ENCODE peak calls at places on chromosomes 6 and 20, in nine cellular contexts. J is midbrain, P is ureter, R is EL, Y is brain microvascular endothelial cell, G is tibial artery, N is KBM-7, E is NCI-H1105 treated with DMSO at 0.1 percent for 48 hours, H is iris pigment epithelial cell. A is an unnamed sample.

GRCh38 chr6:159691963-159692287 is 1.1 kb downstream of the SOD2 start:
- DNase-seq in J (no peak), P (no peak), R (no peak), Y (no peak), G (no peak), N (peak), E (peak), H (no peak), A (no peak)

GRCh38 chr6:152130441-152130840 is 323.0 kb downstream of the ESR1 start:
- DNase-seq in J (no peak), P (no peak), R (no peak), Y (no peak), G (no peak), N (no peak), E (no peak), H (peak), A (no peak)

GRCh38 chr6:109373333-109373732 is 8.9 kb downstream of the CD164 start:
- DNase-seq in J (no peak), P (no peak), R (no peak), Y (no peak), G (no peak), N (no peak), E (no peak), H (no peak), A (no peak)

GRCh38 chr6:11767458-11767857 is 11.1 kb downstream of the ADTRP start:
- DNase-seq in J (no peak), P (no peak), R (no peak), Y (no peak), G (no peak), N (no peak), E (no peak), H (no peak), A (no peak)

GRCh38 chr6:132725471-132725870 is 11.6 kb upstream of the VNN1 start:
- DNase-seq in J (no peak), P (no peak), R (no peak), Y (no peak), G (no peak), N (no peak), E (no peak), H (no peak), A (no peak)

GRCh38 chr6:156980515-156980914 is 203.3 kb downstream of the ARID1B start:
- DNase-seq in J (no peak), P (no peak), R (no peak), Y (no peak), G (no peak), N (no peak), E (peak), H (no peak), A (no peak)

GRCh38 chr6:31794294-31794865 is 1.2 kb downstream of the VARS1 start:
- DNase-seq in J (no peak), P (no peak), R (peak), Y (peak), G (no peak), N (peak), E (no peak), H (peak), A (no peak)

GRCh38 chr6:81752969-81753708 is 658 bp upstream of the TENT5A start:
- DNase-seq in J (peak), P (peak), R (peak), Y (peak), G (peak), N (peak), E (peak), H (peak), A (peak)

GRCh38 chr20:10185741-10186558 is 32.7 kb upstream of the SNAP25 start:
- DNase-seq in J (peak), P (peak), R (no peak), Y (no peak), G (no peak), N (no peak), E (peak), H (no peak), A (peak)

GRCh38 chr6:34671801-34672656 is 24.5 kb downstream of the ILRUN start:
- DNase-seq in J (no peak), P (no peak), R (peak), Y (no peak), G (no peak), N (no peak), E (no peak), H (peak), A (no peak)

GRCh38 chr6:67683960-67684359 is 951.1 kb upstream of the ADGRB3 start:
- DNase-seq in J (no peak), P (no peak), R (peak), Y (peak), G (no peak), N (peak), E (no peak), H (peak), A (no peak)

GRCh38 chr6:31107052-31107451 is 5.3 kb downstream of the C6orf15 start:
- DNase-seq in J (no peak), P (no peak), R (no peak), Y (no peak), G (no peak), N (no peak), E (no peak), H (no peak), A (no peak)

GRCh38 chr6:46305833-46306232 is 135.1 kb upstream of the ENPP5 start:
- DNase-seq in J (no peak), P (no peak), R (no peak), Y (no peak), G (no peak), N (no peak), E (no peak), H (no peak), A (no peak)

A was measured in pons.